ENCODE peak calls at places on chromosome 6, in eight cellular contexts. One of them, this sample, is unnamed.

GRCh38 chr6:90859056-90859455 is 272.2 kb upstream of the MAP3K7 start:
- DNase-seq in GM23338: no peak
- DNase-seq in Calu3: no peak
- DNase-seq in A549: no peak
- DNase-seq in adrenal gland: no peak
- DNase-seq in CD4-positive, alpha-beta T cell: no peak
- DNase-seq in fibroblast of lung: no peak
- DNase-seq in AG09309: no peak
- DNase-seq in this sample: no peak

GRCh38 chr6:9576521-9576920 is 838.4 kb downstream of the TFAP2A start:
- DNase-seq in AG09309: no peak
- DNase-seq in fibroblast of lung: no peak
- DNase-seq in adrenal gland: no peak
- DNase-seq in A549: no peak
- DNase-seq in GM23338: no peak
- DNase-seq in CD4-positive, alpha-beta T cell: no peak
- DNase-seq in Calu3: no peak
- DNase-seq in this sample: no peak

GRCh38 chr6:142297996-142298753 is 3.6 kb upstream of the ADGRG6 start:
- DNase-seq in AG09309: no peak
- DNase-seq in adrenal gland: no peak
- DNase-seq in fibroblast of lung: peak; percentile 38
- DNase-seq in GM23338: no peak
- DNase-seq in Calu3: no peak
- DNase-seq in CD4-positive, alpha-beta T cell: no peak
- DNase-seq in A549: no peak
- DNase-seq in this sample: no peak

GRCh38 chr6:162363757-162364156 is 363.8 kb downstream of the PRKN start:
- DNase-seq in AG09309: no peak
- DNase-seq in adrenal gland: no peak
- DNase-seq in CD4-positive, alpha-beta T cell: no peak
- DNase-seq in A549: no peak
- DNase-seq in GM23338: peak; percentile 12
- DNase-seq in fibroblast of lung: peak; percentile 76
- DNase-seq in Calu3: no peak
- DNase-seq in this sample: no peak

GRCh38 chr6:30100585-30101422 is 12.1 kb downstream of the TRIM31 start:
- DNase-seq in fibroblast of lung: no peak
- DNase-seq in adrenal gland: peak; percentile 57
- DNase-seq in Calu3: peak; percentile 86
- DNase-seq in A549: no peak
- DNase-seq in AG09309: no peak
- DNase-seq in CD4-positive, alpha-beta T cell: no peak
- DNase-seq in GM23338: peak; percentile 77
- DNase-seq in this sample: no peak

GRCh38 chr6:75752365-75752764 is 3.3 kb downstream of the MYO6 start:
- DNase-seq in CD4-positive, alpha-beta T cell: no peak
- DNase-seq in A549: no peak
- DNase-seq in adrenal gland: no peak
- DNase-seq in Calu3: peak; percentile 51
- DNase-seq in GM23338: no peak
- DNase-seq in AG09309: no peak
- DNase-seq in fibroblast of lung: no peak
- DNase-seq in this sample: no peak

GRCh38 chr6:33790910-33791309 is 2.0 kb upstream of the LEMD2 start:
- DNase-seq in CD4-positive, alpha-beta T cell: no peak
- DNase-seq in A549: no peak
- DNase-seq in fibroblast of lung: no peak
- DNase-seq in adrenal gland: no peak
- DNase-seq in GM23338: no peak
- DNase-seq in AG09309: no peak
- DNase-seq in Calu3: no peak
- DNase-seq in this sample: no peak

GRCh38 chr6:146770965-146771735 is 172.4 kb downstream of the ADGB start:
- DNase-seq in fibroblast of lung: no peak
- DNase-seq in AG09309: no peak
- DNase-seq in GM23338: no peak
- DNase-seq in A549: no peak
- DNase-seq in adrenal gland: peak; percentile 73
- DNase-seq in CD4-positive, alpha-beta T cell: peak; percentile 4
- DNase-seq in Calu3: no peak
- DNase-seq in this sample: peak; percentile 62

GRCh38 chr6:83976871-83977270 is 56.7 kb upstream of the MRAP2 start:
- DNase-seq in Calu3: no peak
- DNase-seq in CD4-positive, alpha-beta T cell: no peak
- DNase-seq in A549: no peak
- DNase-seq in adrenal gland: no peak
- DNase-seq in GM23338: no peak
- DNase-seq in AG09309: no peak
- DNase-seq in fibroblast of lung: no peak
- DNase-seq in this sample: no peak

GRCh38 chr6:30323806-30324205 is 2.9 kb upstream of the TRIM39 start:
- DNase-seq in adrenal gland: no peak
- DNase-seq in AG09309: no peak
- DNase-seq in Calu3: no peak
- DNase-seq in fibroblast of lung: no peak
- DNase-seq in CD4-positive, alpha-beta T cell: no peak
- DNase-seq in GM23338: no peak
- DNase-seq in A549: no peak
- DNase-seq in this sample: no peak

GRCh38 chr6:30394139-30394538 is 49.2 kb downstream of the RPP21 start:
- DNase-seq in Calu3: peak; percentile 36
- DNase-seq in A549: no peak
- DNase-seq in fibroblast of lung: no peak
- DNase-seq in AG09309: no peak
- DNase-seq in adrenal gland: no peak
- DNase-seq in CD4-positive, alpha-beta T cell: no peak
- DNase-seq in GM23338: no peak
- DNase-seq in this sample: no peak

GRCh38 chr6:29651413-29652197 is 5.3 kb upstream of the MOG start:
- DNase-seq in AG09309: no peak
- DNase-seq in A549: peak; percentile 51
- DNase-seq in fibroblast of lung: peak; percentile 51
- DNase-seq in GM23338: peak; percentile 70
- DNase-seq in Calu3: no peak
- DNase-seq in CD4-positive, alpha-beta T cell: no peak
- DNase-seq in adrenal gland: no peak
- DNase-seq in this sample: no peak

GRCh38 chr6:82924799-82925535 is 140.7 kb downstream of the UBE3D start:
- DNase-seq in adrenal gland: no peak
- DNase-seq in Calu3: no peak
- DNase-seq in CD4-positive, alpha-beta T cell: no peak
- DNase-seq in AG09309: peak; percentile 16
- DNase-seq in GM23338: no peak
- DNase-seq in A549: no peak
- DNase-seq in fibroblast of lung: peak; percentile 30
- DNase-seq in this sample: no peak

GRCh38 chr6:57123111-57123510 is 33.1 kb downstream of the ZNF451 start:
- DNase-seq in GM23338: no peak
- DNase-seq in AG09309: no peak
- DNase-seq in fibroblast of lung: no peak
- DNase-seq in Calu3: no peak
- DNase-seq in adrenal gland: no peak
- DNase-seq in CD4-positive, alpha-beta T cell: no peak
- DNase-seq in A549: no peak
- DNase-seq in this sample: no peak

GRCh38 chr6:7431594-7432390 is 42.2 kb downstream of the RIOK1 start:
- DNase-seq in A549: no peak
- DNase-seq in CD4-positive, alpha-beta T cell: no peak
- DNase-seq in GM23338: peak; percentile 75
- DNase-seq in AG09309: no peak
- DNase-seq in adrenal gland: peak; percentile 38
- DNase-seq in Calu3: no peak
- DNase-seq in fibroblast of lung: no peak
- DNase-seq in this sample: no peak

GRCh38 chr6:1535295-1535694 is 74.4 kb upstream of the FOXC1 start:
- DNase-seq in A549: no peak
- DNase-seq in Calu3: no peak
- DNase-seq in fibroblast of lung: no peak
- DNase-seq in CD4-positive, alpha-beta T cell: no peak
- DNase-seq in adrenal gland: no peak
- DNase-seq in GM23338: no peak
- DNase-seq in AG09309: no peak
- DNase-seq in this sample: no peak

DNA sequence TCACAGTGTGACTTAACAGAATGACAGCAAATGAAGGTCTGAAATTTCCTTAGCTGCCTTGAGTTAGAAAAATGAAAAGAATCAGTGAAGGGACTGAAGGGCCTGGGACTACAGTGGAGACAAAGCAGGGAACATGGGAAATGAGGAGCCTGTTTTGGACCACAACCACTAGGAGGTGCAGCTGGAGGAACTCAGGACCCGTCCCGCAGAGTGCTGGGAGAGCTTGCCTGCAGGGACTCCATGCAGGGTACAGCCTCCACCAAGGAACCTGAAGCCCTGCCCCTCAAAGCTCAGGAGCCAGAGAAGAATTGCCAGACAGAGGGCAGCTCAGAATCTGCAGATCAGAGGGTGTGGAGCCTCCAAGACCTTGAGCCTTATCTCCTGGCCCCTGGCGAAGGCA is 50.7 kb downstream of the LRFN2 start:
- DNase-seq in AG09309: no peak
- DNase-seq in CD4-positive, alpha-beta T cell: no peak
- DNase-seq in fibroblast of lung: no peak
- DNase-seq in GM23338: peak; percentile 76
- DNase-seq in A549: peak; percentile 9
- DNase-seq in Calu3: no peak
- DNase-seq in adrenal gland: no peak
- DNase-seq in this sample: no peak
- TF ChIP-seq CTCF in AG09309: peak; percentile 13
- TF ChIP-seq CTCF in CD4-positive, alpha-beta T cell: no peak
- TF ChIP-seq CTCF in fibroblast of lung: no peak
- TF ChIP-seq CTCF in GM23338: peak; percentile 66
- TF ChIP-seq CTCF in A549: no peak
- TF ChIP-seq CTCF in Calu3: peak; percentile 12
- TF ChIP-seq CTCF in adrenal gland: no peak
- TF ChIP-seq CTCF in this sample: no peak

DNA sequence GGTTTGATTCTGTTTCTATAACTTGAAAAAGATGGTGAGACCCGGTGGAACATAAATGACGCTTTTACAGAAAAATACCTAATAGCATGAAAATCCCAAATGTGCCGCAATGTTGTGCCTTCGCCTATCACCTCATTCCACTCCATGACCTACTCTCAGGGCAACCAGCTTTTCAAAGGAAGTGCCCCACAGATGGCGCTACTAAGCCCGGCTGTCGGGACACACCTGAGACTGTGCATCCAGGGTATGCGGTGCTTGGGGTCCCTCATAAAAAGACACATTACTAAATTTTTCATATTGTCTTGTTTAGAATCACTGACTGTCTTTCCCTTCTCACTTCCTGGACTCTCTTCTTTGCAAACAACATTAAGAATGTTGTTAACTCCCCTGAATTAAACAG is 145.5 kb upstream of the RPS6KA2 start:
- DNase-seq in Calu3: peak; percentile 26
- DNase-seq in GM23338: peak; percentile 69
- DNase-seq in A549: no peak
- DNase-seq in CD4-positive, alpha-beta T cell: no peak
- DNase-seq in AG09309: no peak
- DNase-seq in adrenal gland: no peak
- DNase-seq in fibroblast of lung: no peak
- DNase-seq in this sample: no peak
- TF ChIP-seq CTCF in Calu3: no peak
- TF ChIP-seq CTCF in GM23338: peak; percentile 76
- TF ChIP-seq CTCF in A549: peak; percentile 15
- TF ChIP-seq CTCF in CD4-positive, alpha-beta T cell: no peak
- TF ChIP-seq CTCF in AG09309: no peak
- TF ChIP-seq CTCF in adrenal gland: no peak
- TF ChIP-seq CTCF in fibroblast of lung: peak; percentile 14
- TF ChIP-seq CTCF in this sample: no peak

GRCh38 chr6:135087803-135088202 is 33.2 kb upstream of the HBS1L start:
- DNase-seq in fibroblast of lung: no peak
- DNase-seq in A549: no peak
- DNase-seq in CD4-positive, alpha-beta T cell: peak; percentile 26
- DNase-seq in adrenal gland: no peak
- DNase-seq in Calu3: no peak
- DNase-seq in GM23338: no peak
- DNase-seq in AG09309: no peak
- DNase-seq in this sample: peak; percentile 47

GRCh38 chr6:135085700-135086413 is 31.2 kb upstream of the HBS1L start:
- DNase-seq in GM23338: no peak
- DNase-seq in Calu3: no peak
- DNase-seq in CD4-positive, alpha-beta T cell: no peak
- DNase-seq in fibroblast of lung: peak; percentile 3
- DNase-seq in adrenal gland: no peak
- DNase-seq in A549: no peak
- DNase-seq in AG09309: no peak
- DNase-seq in this sample: no peak

GRCh38 chr6:135086414-135086764 is 31.8 kb upstream of the HBS1L start:
- DNase-seq in A549: no peak
- DNase-seq in CD4-positive, alpha-beta T cell: no peak
- DNase-seq in AG09309: no peak
- DNase-seq in fibroblast of lung: no peak
- DNase-seq in Calu3: no peak
- DNase-seq in adrenal gland: no peak
- DNase-seq in GM23338: no peak
- DNase-seq in this sample: no peak

GRCh38 chr6:135088232-135088760 is 33.7 kb upstream of the HBS1L start:
- DNase-seq in Calu3: no peak
- DNase-seq in AG09309: no peak
- DNase-seq in GM23338: no peak
- DNase-seq in fibroblast of lung: no peak
- DNase-seq in CD4-positive, alpha-beta T cell: no peak
- DNase-seq in A549: no peak
- DNase-seq in adrenal gland: no peak
- DNase-seq in this sample: no peak

DNA sequence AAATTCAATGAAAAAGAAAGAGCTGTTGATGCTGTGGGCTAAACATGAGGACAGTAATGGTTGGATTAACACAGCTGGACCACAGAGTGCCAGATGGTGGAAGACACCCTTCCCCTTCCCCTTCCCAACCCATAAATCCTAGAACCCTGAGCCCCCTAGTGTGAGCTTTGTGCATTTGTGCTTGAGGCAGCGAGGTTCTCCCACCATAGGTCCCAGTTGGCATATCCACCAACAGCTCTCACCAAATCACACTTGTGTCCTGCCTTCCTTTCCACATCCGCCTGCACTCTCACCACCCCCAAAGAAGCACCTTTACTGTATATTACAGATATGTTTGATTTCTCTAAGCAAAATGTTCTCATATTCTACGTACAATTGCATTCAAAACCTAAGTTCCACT is 32.8 kb upstream of the HBS1L start:
- DNase-seq in adrenal gland: no peak
- DNase-seq in fibroblast of lung: no peak
- DNase-seq in Calu3: no peak
- DNase-seq in CD4-positive, alpha-beta T cell: peak; percentile 8
- DNase-seq in GM23338: peak; percentile 60
- DNase-seq in AG09309: no peak
- DNase-seq in A549: no peak
- DNase-seq in this sample: no peak
- TF ChIP-seq CTCF in adrenal gland: no peak
- TF ChIP-seq CTCF in fibroblast of lung: no peak
- TF ChIP-seq CTCF in Calu3: no peak
- TF ChIP-seq CTCF in CD4-positive, alpha-beta T cell: no peak
- TF ChIP-seq CTCF in GM23338: peak; percentile 60
- TF ChIP-seq CTCF in AG09309: no peak
- TF ChIP-seq CTCF in A549: no peak
- TF ChIP-seq CTCF in this sample: peak; percentile 18

DNA sequence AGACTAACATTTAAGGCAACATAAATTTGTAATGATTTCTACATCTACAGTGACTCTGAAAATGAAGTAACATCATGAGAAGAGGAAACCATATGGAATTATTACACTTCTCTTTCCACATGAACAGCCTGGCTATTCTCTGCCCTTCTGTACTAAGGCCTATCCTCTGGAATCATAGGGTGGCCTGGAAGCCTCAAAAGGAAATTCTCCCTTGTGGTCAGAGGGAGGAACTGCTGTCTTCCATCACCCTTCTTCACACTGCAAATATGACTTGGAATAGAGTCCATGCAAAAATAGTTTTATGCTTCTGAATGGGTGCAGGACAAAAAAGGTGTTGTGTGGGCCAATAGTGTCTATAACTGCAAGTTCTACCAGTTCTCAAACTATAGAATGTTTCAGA is 44.6 kb upstream of the SH3BGRL2 start:
- DNase-seq in CD4-positive, alpha-beta T cell: no peak
- DNase-seq in fibroblast of lung: peak; percentile 55
- DNase-seq in Calu3: no peak
- DNase-seq in adrenal gland: no peak
- DNase-seq in GM23338: peak; percentile 74
- DNase-seq in AG09309: no peak
- DNase-seq in A549: peak; percentile 15
- DNase-seq in this sample: no peak
- TF ChIP-seq CTCF in CD4-positive, alpha-beta T cell: no peak
- TF ChIP-seq CTCF in fibroblast of lung: peak; percentile 69
- TF ChIP-seq CTCF in Calu3: peak; percentile 45
- TF ChIP-seq CTCF in adrenal gland: peak; percentile 16
- TF ChIP-seq CTCF in GM23338: peak; percentile 51
- TF ChIP-seq CTCF in AG09309: peak; percentile 55
- TF ChIP-seq CTCF in A549: no peak
- TF ChIP-seq CTCF in this sample: peak; percentile 44